ENCODE peak calls at places on chromosomes 3 and 15, in four cellular contexts. U, I, H and N are unnamed samples.

GRCh38 chr3:71859128-71859519 is 74.2 kb upstream of the PROK2 start:
- DNase-seq in H (no peak), U (no peak), I (no peak), N (no peak)

GRCh38 chr3:150036780-150037179 is 66.1 kb upstream of the PFN2 start:
- DNase-seq in H (no peak), U (no peak), I (no peak), N (no peak)

GRCh38 chr3:177802151-177802900 is 605.0 kb upstream of the TBL1XR1 start:
- DNase-seq in H (no peak), U (no peak), I (no peak), N (no peak)

GRCh38 chr3:64674591-64675076 is 13.2 kb downstream of the ADAMTS9 start:
- DNase-seq in U (no peak), H (no peak), I (no peak), N (no peak)

GRCh38 chr3:134359121-134360010 is 14.9 kb downstream of the AMOTL2 start:
- DNase-seq in I (no peak), H (no peak), U (no peak), N (no peak)

GRCh38 chr3:110811050-110811449 is 260.6 kb upstream of the NECTIN3 start:
- DNase-seq in H (no peak), U (no peak), I (no peak), N (no peak)

GRCh38 chr15:69468241-69469121 is 15.9 kb downstream of the RPLP1 start:
- DNase-seq in U (no peak), I (peak), H (peak), N (no peak)

GRCh38 chr3:10400050-10400748 is 79.3 kb upstream of the SEC13 start:
- DNase-seq in H (no peak), I (no peak), U (no peak), N (no peak)

GRCh38 chr3:44914936-44915335 is 40.5 kb downstream of the TGM4 start:
- DNase-seq in U (no peak), I (no peak), H (no peak), N (no peak)

GRCh38 chr3:196399485-196399945 is 32.7 kb downstream of the UBXN7 start:
- DNase-seq in H (peak), I (no peak), U (no peak), N (no peak)

GRCh38 chr15:90103669-90104329 is 1.5 kb upstream of the IDH2 start:
- DNase-seq in U (no peak), H (no peak), I (no peak), N (no peak)

GRCh38 chr3:53617893-53618523 is 123.6 kb downstream of the CACNA1D start:
- DNase-seq in H (no peak), I (no peak), U (no peak), N (no peak)

GRCh38 chr3:127535901-127536817 is 54.4 kb downstream of the TPRA1 start:
- DNase-seq in U (no peak), I (no peak), H (no peak), N (peak)

GRCh38 chr15:100766225-100767001 is 113.2 kb upstream of the ALDH1A3 start:
- DNase-seq in H (peak), I (no peak), U (no peak), N (peak)

GRCh38 chr15:99014803-99015676 is 7.4 kb upstream of the PGPEP1L start:
- DNase-seq in I (no peak), H (peak), U (no peak), N (no peak)

GRCh38 chr15:59553879-59554735 is 57.5 kb upstream of the GCNT3 start:
- DNase-seq in H (peak), U (no peak), I (no peak), N (no peak)

GRCh38 chr15:65512189-65512588 is 5.3 kb downstream of the DPP8 start:
- DNase-seq in I (no peak), U (no peak), H (no peak), N (no peak)
- H3K27ac ChIP-seq in I (no peak), U (peak), H (no peak), N (peak)

GRCh38 chr3:54660599-54661210 is 267.2 kb downstream of the LRTM1 start:
- DNase-seq in H (no peak), U (no peak), I (no peak), N (no peak)
- H3K27ac ChIP-seq in H (no peak), U (no peak), I (no peak), N (peak)

DNA sequence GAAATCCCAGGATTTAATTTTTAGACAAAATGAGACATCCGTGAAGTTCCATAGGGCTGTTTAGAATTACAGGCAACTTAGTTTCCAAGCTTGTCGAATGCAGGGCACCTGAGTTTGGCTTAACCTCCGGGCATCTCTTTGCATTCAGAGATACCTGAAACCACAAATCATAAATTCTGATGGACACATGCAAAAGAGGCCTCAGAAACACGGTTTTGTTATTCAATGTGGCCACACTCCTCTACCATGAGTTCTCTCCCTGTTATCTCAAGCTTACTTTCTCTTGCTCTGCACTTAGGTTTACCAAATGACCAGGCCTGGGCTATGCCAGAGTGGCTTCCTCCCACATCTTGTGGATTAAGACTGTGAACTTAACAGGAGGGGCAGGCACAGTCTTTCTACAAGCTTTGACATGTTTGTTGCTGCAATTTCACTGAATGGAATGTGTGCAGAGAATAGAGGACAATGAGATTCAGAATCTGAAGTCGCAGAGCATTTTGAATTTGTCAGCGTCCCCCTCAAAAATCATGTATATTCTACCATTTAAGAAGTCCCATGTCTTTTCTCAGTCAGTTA is 137.7 kb downstream of the TPRG1 start:
- DNase-seq in I (no peak), U (no peak), H (no peak), N (no peak)
- H3K27ac ChIP-seq in I (no peak), U (no peak), H (no peak), N (no peak)

GRCh38 chr3:66986406-66986805 is 11.7 kb upstream of the KBTBD8 start:
- DNase-seq in H (no peak), I (no peak), U (no peak), N (no peak)

GRCh38 chr3:66985336-66985920 is 12.7 kb upstream of the KBTBD8 start:
- DNase-seq in U (no peak), H (no peak), I (no peak), N (no peak)

GRCh38 chr3:66983101-66983500 is 15.0 kb upstream of the KBTBD8 start:
- DNase-seq in H (no peak), I (no peak), U (no peak), N (no peak)
- H3K27ac ChIP-seq in H (no peak), I (no peak), U (no peak), N (no peak)

GRCh38 chr3:125645613-125646012 is 50.3 kb upstream of the OSBPL11 start:
- DNase-seq in U (no peak), H (no peak), I (no peak), N (no peak)
- H3K27ac ChIP-seq in U (no peak), H (no peak), I (no peak), N (no peak)